ENCODE peak calls at places on chromosomes 12 and 14, in seven cellular contexts. Y is germinal center, O is GM10248, E is fibroblast of the aortic adventitia, T is mesenchymal stem cell, A is tibial artery, Z is D341Med. F is an unnamed sample.

GRCh38 chr12:11508699-11509098 is 113.3 kb upstream of the PRB2 start:
- DNase-seq in Y (no peak), O (no peak), E (no peak), T (peak), A (no peak), Z (no peak), F (peak)

GRCh38 chr12:120584343-120585149 is 3.3 kb upstream of the POP5 start:
- DNase-seq in Y (peak), O (peak), E (peak), T (peak), A (peak), Z (peak), F (peak)

GRCh38 chr12:29149691-29150382 is 759 bp downstream of the FAR2 start:
- DNase-seq in Y (no peak), O (no peak), E (no peak), T (no peak), A (no peak), Z (no peak), F (no peak)

GRCh38 chr14:68780358-68781160 is 12.3 kb downstream of the ZFP36L1 start:
- DNase-seq in Y (no peak), O (no peak), E (peak), T (peak), A (peak), Z (peak), F (peak)

GRCh38 chr12:124388679-124389536 is 94.0 kb downstream of the RFLNA start:
- DNase-seq in Y (peak), O (no peak), E (peak), T (peak), A (peak), Z (peak), F (peak)

GRCh38 chr14:95701846-95702221 is 12.1 kb downstream of the TCL1A start:
- DNase-seq in Y (no peak), O (no peak), E (peak), T (no peak), A (no peak), Z (no peak), F (peak)

GRCh38 chr14:56119221-56119967 is 1.2 kb downstream of the PELI2 start:
- DNase-seq in Y (peak), O (peak), E (peak), T (peak), A (peak), Z (peak), F (peak)

GRCh38 chr14:24351517-24351916 is 11.7 kb upstream of the RIPK3 start:
- DNase-seq in Y (no peak), O (no peak), E (peak), T (peak), A (no peak), Z (no peak), F (no peak)

GRCh38 chr12:114407566-114408411 is 1.8 kb upstream of the TBX5 start:
- DNase-seq in Y (no peak), O (no peak), E (no peak), T (no peak), A (no peak), Z (no peak), F (no peak)

GRCh38 chr14:29310757-29311156 is 544.2 kb downstream of the FOXG1 start:
- DNase-seq in Y (no peak), O (no peak), E (peak), T (peak), A (no peak), Z (no peak), F (peak)

GRCh38 chr12:130970165-130970907 is 16.6 kb downstream of the ADGRD1 start:
- DNase-seq in Y (peak), O (no peak), E (no peak), T (no peak), A (no peak), Z (no peak), F (no peak)

GRCh38 chr12:6275609-6276246 is 34.8 kb upstream of the PLEKHG6 start:
- DNase-seq in Y (no peak), O (no peak), E (no peak), T (no peak), A (no peak), Z (no peak), F (no peak)

GRCh38 chr12:79364197-79364596 is 326.6 kb downstream of the PAWR start:
- DNase-seq in Y (no peak), O (no peak), E (no peak), T (no peak), A (no peak), Z (no peak), F (no peak)

GRCh38 chr12:120394483-120395367 is 25.8 kb upstream of the MSI1 start:
- DNase-seq in Y (no peak), O (no peak), E (no peak), T (no peak), A (no peak), Z (no peak), F (peak)

GRCh38 chr12:102596687-102597086 is 116.3 kb upstream of the IGF1 start:
- DNase-seq in Y (no peak), O (no peak), E (no peak), T (no peak), A (no peak), Z (no peak), F (no peak)

GRCh38 chr14:93943052-93943451 is 15.9 kb downstream of the FAM181A start:
- DNase-seq in Y (no peak), O (no peak), E (no peak), T (peak), A (no peak), Z (no peak), F (peak)

GRCh38 chr12:990649-991349 is at the start of gene ERC1:
- DNase-seq in Y (peak), O (peak), E (peak), T (peak), A (peak), Z (peak), F (peak)

GRCh38 chr12:57615637-57616036 is 4.4 kb downstream of the ARHGEF25 start:
- DNase-seq in Y (no peak), O (peak), E (no peak), T (no peak), A (no peak), Z (no peak), F (no peak)

GRCh38 chr14:100800041-100800440 is 25.9 kb upstream of the MEG3 start:
- DNase-seq in Y (no peak), O (no peak), E (no peak), T (no peak), A (no peak), Z (no peak), F (no peak)

GRCh38 chr14:20295067-20295466 is 10.7 kb downstream of the TTC5 start:
- DNase-seq in Y (no peak), O (peak), E (no peak), T (no peak), A (no peak), Z (no peak), F (no peak)

GRCh38 chr14:106848330-106849121 is 1322.1 kb downstream of the TMEM121 start:
- DNase-seq in Y (peak), O (peak), E (no peak), T (no peak), A (no peak), Z (no peak), F (no peak)

GRCh38 chr14:96192975-96193805 is 11.4 kb upstream of the BDKRB2 start:
- DNase-seq in Y (no peak), O (no peak), E (no peak), T (no peak), A (no peak), Z (no peak), F (peak)

GRCh38 chr12:106747973-106748436 is 26.5 kb upstream of the RIC8B start:
- DNase-seq in Y (no peak), O (peak), E (no peak), T (no peak), A (no peak), Z (no peak), F (no peak)

GRCh38 chr14:84998216-84998615 is 531.7 kb upstream of the FLRT2 start:
- DNase-seq in Y (no peak), O (no peak), E (no peak), T (no peak), A (no peak), Z (no peak), F (no peak)

GRCh38 chr12:87112946-87113345 is 856.8 kb upstream of the MGAT4C start:
- DNase-seq in Y (no peak), O (no peak), E (no peak), T (no peak), A (no peak), Z (no peak), F (no peak)

GRCh38 chr12:2998789-2999264 is 39.6 kb downstream of the TEAD4 start:
- DNase-seq in Y (no peak), O (no peak), E (peak), T (peak), A (peak), Z (no peak), F (peak)

GRCh38 chr12:113062502-113063395 is 6.2 kb downstream of the DTX1 start:
- DNase-seq in Y (peak), O (peak), E (no peak), T (no peak), A (no peak), Z (no peak), F (no peak)